ENCODE peak calls at places on chromosomes 5 and 9, in four cellular contexts. G is HCT116, J is GM12878, K is PC-9. A is an unnamed sample. For H3K9me3, the result is how much of the 10 kb centered on the place peaks cover.

GRCh38 chr5:102532126-102532525 is 33.3 kb upstream of the SLCO6A1 start:
- DNase-seq in G (no peak), K (no peak), J (no peak), A (no peak)

GRCh38 chr5:43802119-43802518 is 199.1 kb downstream of the NNT start:
- DNase-seq in G (no peak), K (no peak), J (no peak), A (no peak)

GRCh38 chr9:101269596-101270324 is 115.0 kb downstream of the BAAT start:
- DNase-seq in G (no peak), K (no peak), J (no peak), A (no peak)

GRCh38 chr9:92094655-92095054 is 20.6 kb downstream of the SPTLC1 start:
- DNase-seq in G (peak), K (no peak), J (no peak), A (peak)

GRCh38 chr5:55832446-55832845 is 18.7 kb upstream of the IL31RA start:
- DNase-seq in G (no peak), K (no peak), J (no peak), A (no peak)

GRCh38 chr9:26132913-26133312 is 454.7 kb upstream of the TUSC1 start:
- DNase-seq in J (no peak), K (no peak), G (no peak), A (no peak)

GRCh38 chr9:32708480-32709150 is 73.1 kb upstream of the TAF1L start:
- DNase-seq in K (no peak), J (no peak), G (no peak), A (no peak)

GRCh38 chr9:109448223-109448622 is 49.9 kb downstream of the PTPN3 start:
- DNase-seq in K (no peak), J (no peak), G (no peak), A (peak)

GRCh38 chr9:20811872-20812271 is 127.8 kb downstream of the FOCAD start:
- DNase-seq in J (no peak), K (no peak), G (no peak), A (no peak)

GRCh38 chr9:115988701-115989100 is 164.9 kb upstream of the PAPPA start:
- DNase-seq in K (no peak), J (no peak), G (no peak), A (no peak)

GRCh38 chr9:129384887-129385614 is 207.0 kb upstream of the IER5L start:
- DNase-seq in J (no peak), G (no peak), K (no peak), A (no peak)

GRCh38 chr5:140324834-140325195 is 21.6 kb downstream of the HBEGF start:
- DNase-seq in J (no peak), K (peak), G (no peak), A (no peak)

GRCh38 chr5:80761176-80761575 is 106.4 kb upstream of the DHFR start:
- DNase-seq in J (no peak), G (no peak), K (peak), A (peak)

GRCh38 chr9:84137968-84138367 is 157.4 kb downstream of the RMI1 start:
- DNase-seq in K (no peak), G (no peak), J (no peak), A (no peak)

GRCh38 chr5:178307266-178308045 is 74.9 kb upstream of the PHYKPL start:
- DNase-seq in K (no peak), G (no peak), J (no peak), A (no peak)

GRCh38 chr9:107999890-108000289 is 510.3 kb upstream of the KLF4 start:
- DNase-seq in G (peak), J (no peak), K (peak), A (no peak)

GRCh38 chr9:135070198-135070951 is 17.1 kb upstream of the OLFM1 start:
- DNase-seq in K (no peak), G (no peak), J (no peak), A (peak)

GRCh38 chr9:83339435-83339834 is 198.8 kb downstream of the FRMD3 start:
- DNase-seq in K (no peak), J (no peak), G (no peak), A (no peak)

GRCh38 chr5:60883229-60883628 is 39.2 kb upstream of the ELOVL7 start:
- DNase-seq in J (no peak), G (peak), K (no peak), A (peak)

GRCh38 chr5:117165068-117165467 is 590.4 kb upstream of the SEMA6A start:
- DNase-seq in G (no peak), K (no peak), J (no peak), A (no peak)

GRCh38 chr5:118832974-118833373 is 155.4 kb downstream of the DTWD2 start:
- DNase-seq in K (no peak), G (no peak), J (no peak), A (no peak)

GRCh38 chr5:78008356-78008967 is 232.3 kb upstream of the TBCA start:
- DNase-seq in K (no peak), G (peak), J (no peak), A (peak)

GRCh38 chr5:57495285-57495684 is 12.7 kb upstream of the ACTBL2 start:
- DNase-seq in J (no peak), K (no peak), G (no peak), A (no peak)

GRCh38 chr5:41414598-41414997 is 95.8 kb downstream of the PLCXD3 start:
- DNase-seq in J (no peak), K (peak), G (peak), A (no peak)

DNA sequence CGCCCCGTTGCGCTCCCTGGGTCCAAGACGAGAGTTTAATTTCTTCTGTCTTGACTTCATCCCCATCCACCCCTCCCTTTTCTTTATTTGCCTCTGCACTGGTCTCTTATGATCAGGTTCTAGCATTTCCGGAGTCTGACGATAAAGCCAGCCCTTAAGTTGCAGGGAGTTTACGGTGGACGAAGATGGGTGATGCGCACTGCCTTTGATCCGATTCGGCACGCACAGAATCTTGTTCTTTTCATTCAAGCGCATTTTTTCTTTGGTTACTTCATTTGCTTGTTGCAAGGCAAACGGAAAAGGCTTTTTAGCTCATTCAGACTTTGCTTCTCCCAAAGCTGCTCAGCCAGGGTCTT is 490 bp upstream of the MCTP1 start:
- DNase-seq in K (no peak), G (no peak), J (no peak), A (peak)
- TF ChIP-seq EZH2 in K (no peak), G (no peak), J (no peak), A (no peak)

GRCh38 chr9:106921989-106922388 is 59.0 kb downstream of the ZNF462 start:
- DNase-seq in G (no peak), J (no peak), K (no peak), A (no peak)
- H3K4me3 ChIP-seq in G (no peak), J (no peak), K (no peak), A (no peak)

GRCh38 chr5:2710910-2711309 is 40.6 kb downstream of the IRX2 start:
- DNase-seq in J (no peak), K (no peak), G (no peak), A (no peak)
- H3K9me3 ChIP-seq in J (under half), K (under half), G (under half), A (under half)

DNA sequence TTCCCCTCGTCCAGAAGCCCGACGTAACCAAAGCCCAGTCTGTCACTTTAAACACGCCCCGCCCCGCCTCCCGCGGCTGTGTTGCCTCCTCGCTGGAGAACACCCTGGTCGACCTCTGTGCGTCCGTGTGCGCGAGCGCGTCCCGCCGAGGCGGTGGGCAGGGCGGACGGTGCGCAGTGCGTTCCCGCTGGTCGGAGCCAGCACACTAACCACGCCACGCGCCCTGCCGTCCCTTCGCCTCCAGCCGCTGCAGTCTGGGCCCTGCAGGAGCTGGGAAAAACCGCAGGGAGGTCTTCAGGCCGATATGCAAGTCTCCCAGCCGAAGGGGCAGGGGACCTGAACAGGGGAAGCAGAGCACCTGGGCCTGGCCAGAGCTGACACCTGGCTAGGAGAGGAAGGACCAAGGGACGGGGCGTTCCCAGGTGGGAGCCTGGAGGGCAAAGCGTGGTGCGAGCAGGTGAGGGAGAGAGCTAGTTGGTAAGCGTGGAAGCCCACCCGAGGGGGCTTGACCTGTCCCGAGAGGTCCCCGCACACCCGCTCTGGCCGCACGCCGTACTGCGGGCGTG is 1.3 kb upstream of the PHPT1 start:
- DNase-seq in J (peak), K (peak), G (peak), A (peak)
- TF ChIP-seq EZH2 in J (no peak), K (no peak), G (no peak), A (no peak)

GRCh38 chr5:132369012-132369470 is 469 bp upstream of the SLC22A5 start:
- DNase-seq in G (no peak), J (no peak), K (no peak), A (no peak)

GRCh38 chr5:132369471-132370240 is at the start of gene SLC22A5:
- DNase-seq in K (peak), J (no peak), G (peak), A (peak)

GRCh38 chr5:132371603-132371994 is 2.1 kb downstream of the SLC22A5 start:
- DNase-seq in J (no peak), G (no peak), K (no peak), A (no peak)

GRCh38 chr5:132372122-132372521 is 2.6 kb downstream of the SLC22A5 start:
- DNase-seq in G (no peak), J (no peak), K (peak), A (no peak)

GRCh38 chr5:132370241-132370820 is 821 bp downstream of the SLC22A5 start:
- DNase-seq in J (no peak), K (no peak), G (no peak), A (no peak)
- H3K4me3 ChIP-seq in J (peak), K (peak), G (peak), A (peak)

A was measured in A673.